ENCODE peak calls at places on chromosomes 1 and 21, in ten cellular contexts. J is pancreas, D is uterus, Z is tibial artery, C is right lobe of liver, X is heart right ventricle, O is breast epithelium, S is lower lobe of right lung, A is upper lobe of right lung, W is OCI-LY7. L is an unnamed sample. For H3K4me1, the result is how much of the 10 kb centered on the place peaks cover.

GRCh38 chr21:36699546-36700294 is 805 bp downstream of the SIM2 start:
- DNase-seq in J (peak), X (no peak), Z (no peak), D (no peak), S (no peak), W (no peak), C (no peak), O (no peak), A (peak), L (no peak)

GRCh38 chr1:59446257-59446901 is 149.5 kb downstream of the FGGY start:
- DNase-seq in D (peak), C (no peak), S (no peak), X (peak), A (no peak), W (no peak), O (no peak), Z (no peak), J (no peak), L (no peak)

GRCh38 chr1:45332346-45332720 is 5.6 kb downstream of the HPDL start:
- DNase-seq in S (no peak), A (no peak), X (no peak), Z (no peak), D (no peak), O (no peak), J (no peak), C (no peak), W (no peak), L (no peak)

GRCh38 chr1:153441238-153441755 is 19.2 kb downstream of the S100A7 start:
- DNase-seq in Z (no peak), A (no peak), C (no peak), J (no peak), O (no peak), D (no peak), X (no peak), W (no peak), S (no peak), L (no peak)

GRCh38 chr21:16870116-16870515 is 642.7 kb upstream of the CXADR start:
- DNase-seq in S (no peak), A (no peak), Z (no peak), C (no peak), X (no peak), J (no peak), W (no peak), D (no peak), O (no peak), L (no peak)

GRCh38 chr1:189149547-189150375 is 1327.9 kb downstream of the BRINP3 start:
- DNase-seq in J (peak), X (no peak), D (no peak), O (no peak), Z (no peak), S (no peak), A (peak), C (no peak), W (no peak), L (no peak)

GRCh38 chr21:35988396-35989140 is 71.8 kb downstream of the SETD4 start:
- DNase-seq in Z (no peak), X (no peak), S (no peak), A (no peak), O (no peak), D (no peak), J (no peak), C (no peak), W (no peak), L (no peak)

GRCh38 chr1:238652346-238652968 is 733.9 kb upstream of the CHRM3 start:
- DNase-seq in S (no peak), J (no peak), C (no peak), Z (no peak), W (no peak), A (no peak), X (no peak), D (no peak), O (no peak), L (no peak)

GRCh38 chr1:63813829-63814277 is 40.0 kb downstream of the ROR1 start:
- DNase-seq in S (no peak), C (no peak), O (no peak), A (no peak), J (no peak), D (peak), X (no peak), Z (no peak), W (no peak), L (no peak)

GRCh38 chr1:207798847-207799246 is 47.0 kb downstream of the CD46 start:
- DNase-seq in Z (no peak), X (no peak), W (no peak), S (no peak), D (no peak), J (no peak), O (no peak), A (no peak), C (no peak), L (no peak)

GRCh38 chr1:32231843-32232432 is 9.7 kb downstream of the EIF3I start:
- DNase-seq in W (no peak), S (no peak), J (no peak), X (no peak), A (no peak), Z (no peak), O (no peak), C (no peak), D (no peak), L (no peak)

GRCh38 chr1:152189657-152190442 is 30.8 kb upstream of the RPTN start:
- DNase-seq in J (no peak), X (peak), W (peak), O (peak), A (peak), D (peak), C (peak), S (peak), Z (peak), L (peak)

GRCh38 chr1:211114446-211114845 is 19.5 kb downstream of the KCNH1 start:
- DNase-seq in X (no peak), O (no peak), J (no peak), A (no peak), C (no peak), S (no peak), Z (no peak), D (no peak), W (no peak), L (no peak)
- TF ChIP-seq CTCF in X (no peak), O (no peak), J (no peak), A (no peak), C (no peak), S (no peak), Z (no peak), D (no peak), W (no peak), L (no peak)

DNA sequence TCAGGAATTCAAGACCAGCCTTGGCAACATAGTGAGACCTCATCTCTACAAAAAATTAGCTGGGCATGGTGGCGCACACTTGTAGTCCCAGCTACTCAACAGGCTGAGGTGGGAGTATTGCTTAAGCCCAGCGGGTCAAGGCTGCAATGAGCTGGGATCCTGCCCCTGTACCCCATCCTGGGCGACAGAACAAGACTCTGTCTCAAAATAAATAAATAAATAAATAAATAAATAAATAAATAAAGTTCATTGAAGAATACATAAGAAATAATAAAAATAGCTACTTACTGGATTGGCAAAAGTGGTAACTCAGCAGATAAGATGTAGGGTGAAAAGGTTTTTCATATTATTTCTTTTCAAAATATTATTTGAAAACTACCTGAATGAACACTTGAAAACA is 5.9 kb downstream of the CEP170 start:
- DNase-seq in A (no peak), C (no peak), O (no peak), J (no peak), S (no peak), W (no peak), Z (no peak), D (no peak), X (no peak), L (no peak)
- H3K4me1 ChIP-seq in A (under half), C (under half), O (under half), J (under half), S (half or more), W (half or more), Z (under half), D (under half), X (half or more), L (under half)

DNA sequence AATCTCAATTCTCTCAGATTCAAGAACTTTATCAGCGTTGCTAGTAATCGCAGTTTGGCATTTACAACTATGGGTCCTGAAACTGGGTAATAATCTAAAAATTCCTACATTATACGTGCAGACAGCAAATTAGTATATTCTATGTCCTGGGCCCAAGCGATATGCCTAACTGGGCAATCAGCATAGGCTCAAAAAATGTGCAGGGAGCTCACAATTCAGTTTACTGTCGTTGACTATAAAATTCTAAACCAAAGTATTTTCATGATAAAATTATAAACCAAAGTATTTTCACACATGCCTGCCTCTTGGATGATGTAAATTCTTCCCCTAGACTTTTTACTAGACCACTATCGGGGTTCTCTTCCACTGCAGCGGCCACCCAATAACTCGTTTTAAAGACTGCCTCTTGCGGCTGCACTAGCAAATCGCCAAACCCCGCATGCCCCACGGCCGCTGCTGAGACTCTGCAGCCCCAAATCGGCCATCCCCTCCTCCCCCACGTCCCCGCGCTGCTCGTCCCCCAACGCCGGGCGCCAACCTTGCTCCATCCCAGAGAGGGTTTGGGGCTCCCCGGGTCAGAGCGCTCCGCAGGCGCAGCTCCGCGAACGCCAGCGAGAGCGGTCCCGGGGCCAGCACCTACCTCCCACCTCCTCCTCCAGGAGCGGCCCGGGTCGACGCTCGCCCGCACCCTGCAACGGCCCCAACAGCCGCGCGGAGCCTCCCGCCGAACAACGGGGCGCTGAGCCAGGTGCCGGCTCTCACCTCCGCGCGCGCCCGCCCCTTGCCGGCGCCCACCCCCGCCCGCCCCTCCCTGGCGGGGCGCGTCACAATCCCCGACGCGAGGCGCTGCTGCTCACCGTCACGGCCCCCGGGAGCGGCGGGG is 506 bp downstream of the SSX2IP start:
- DNase-seq in D (peak), S (peak), A (no peak), O (peak), W (peak), X (peak), J (peak), C (peak), Z (peak), L (no peak)
- TF ChIP-seq CTCF in D (no peak), S (peak), A (peak), O (peak), W (peak), X (peak), J (no peak), C (peak), Z (peak), L (no peak)

GRCh38 chr1:44256762-44257554 is 43.7 kb downstream of the DMAP1 start:
- DNase-seq in S (no peak), Z (no peak), C (no peak), D (no peak), A (no peak), W (no peak), X (no peak), J (no peak), O (no peak), L (no peak)
- H3K4me1 ChIP-seq in S (under half), Z (under half), C (under half), D (under half), A (under half), W (under half), X (under half), J (under half), O (under half), L (under half)

DNA sequence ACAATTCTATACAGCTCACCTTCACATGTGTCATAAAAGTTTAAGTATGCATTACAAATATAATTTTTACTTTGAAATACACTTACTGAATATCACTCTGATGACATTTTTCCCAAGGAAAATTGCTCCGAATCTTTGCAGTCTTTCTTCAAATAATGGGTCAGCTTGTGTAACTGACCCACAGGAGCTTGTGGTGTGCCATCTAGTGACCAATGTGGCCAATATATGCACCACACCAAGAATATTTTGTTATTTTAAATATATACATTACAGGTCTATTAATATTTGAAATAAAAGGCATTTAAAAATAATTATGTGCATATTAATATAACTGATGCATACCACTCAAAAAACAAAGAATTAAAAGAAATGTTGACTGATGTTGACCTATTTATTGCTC is 271.4 kb downstream of the TBX15 start:
- DNase-seq in X (no peak), D (no peak), W (no peak), A (no peak), C (no peak), Z (no peak), S (no peak), O (no peak), J (no peak), L (no peak)
- TF ChIP-seq CTCF in X (peak), D (no peak), W (no peak), A (no peak), C (peak), Z (no peak), S (no peak), O (no peak), J (peak), L (no peak)

GRCh38 chr1:56506314-56506743 is 73.0 kb downstream of the PLPP3 start:
- DNase-seq in Z (no peak), S (no peak), O (no peak), J (no peak), W (no peak), D (peak), A (peak), C (peak), X (no peak), L (no peak)
- H3K4me1 ChIP-seq in Z (under half), S (half or more), O (under half), J (under half), W (under half), D (under half), A (half or more), C (under half), X (half or more), L (under half)

DNA sequence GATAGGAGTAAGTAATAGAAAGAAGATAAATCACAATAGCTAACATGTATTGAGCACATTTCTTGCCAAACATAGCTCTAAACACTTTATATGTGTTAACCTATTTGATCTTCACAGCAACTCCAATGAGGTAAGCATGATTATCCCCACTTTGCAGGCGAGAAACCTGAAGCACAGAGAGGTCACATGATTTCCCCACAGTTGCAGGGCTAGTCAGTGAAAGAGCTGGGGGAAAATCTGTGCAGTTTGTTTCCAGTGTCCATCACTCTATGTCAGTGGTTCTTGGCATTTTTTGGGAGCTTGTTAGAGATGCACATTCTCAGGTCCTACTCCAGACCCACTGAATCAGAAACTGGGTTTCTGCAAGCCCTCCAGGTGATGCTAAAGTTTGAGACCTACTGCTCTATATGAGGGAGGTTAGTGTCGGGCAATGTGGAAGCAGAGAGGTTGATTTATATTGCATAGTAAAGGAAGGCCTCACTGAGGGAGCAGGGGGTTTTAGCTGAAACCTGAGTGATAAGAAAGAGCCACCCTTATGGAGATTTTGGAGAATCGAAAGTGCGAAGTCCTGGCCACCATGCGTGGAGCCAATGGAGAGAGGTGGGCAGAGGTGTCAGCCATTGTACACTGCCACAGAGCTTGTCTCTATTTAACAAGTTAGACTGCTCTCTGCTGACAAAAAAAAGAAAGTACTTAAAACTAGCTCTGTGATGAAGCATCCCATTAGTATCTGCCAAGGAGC is 20.9 kb downstream of the MCOLN3 start:
- DNase-seq in O (no peak), A (no peak), Z (no peak), J (no peak), S (no peak), D (no peak), X (no peak), C (no peak), W (peak), L (no peak)
- TF ChIP-seq CTCF in O (no peak), A (peak), Z (peak), J (no peak), S (no peak), D (no peak), X (no peak), C (peak), W (peak), L (peak)

GRCh38 chr1:41773144-41773571 is 145.6 kb downstream of the HIVEP3 start:
- DNase-seq in C (no peak), X (no peak), Z (peak), A (no peak), D (no peak), W (no peak), S (no peak), O (peak), J (no peak), L (no peak)

GRCh38 chr1:41773842-41774241 is 144.9 kb downstream of the HIVEP3 start:
- DNase-seq in W (no peak), J (no peak), C (no peak), X (no peak), Z (no peak), A (no peak), D (no peak), O (no peak), S (no peak), L (no peak)

GRCh38 chr1:41774486-41774990 is 144.2 kb downstream of the HIVEP3 start:
- DNase-seq in D (no peak), S (no peak), O (no peak), J (no peak), A (no peak), C (no peak), Z (no peak), X (no peak), W (no peak), L (no peak)

GRCh38 chr1:41776896-41777431 is 141.8 kb downstream of the HIVEP3 start:
- DNase-seq in X (no peak), S (peak), C (peak), A (peak), Z (no peak), D (no peak), O (peak), J (peak), W (no peak), L (no peak)

DNA sequence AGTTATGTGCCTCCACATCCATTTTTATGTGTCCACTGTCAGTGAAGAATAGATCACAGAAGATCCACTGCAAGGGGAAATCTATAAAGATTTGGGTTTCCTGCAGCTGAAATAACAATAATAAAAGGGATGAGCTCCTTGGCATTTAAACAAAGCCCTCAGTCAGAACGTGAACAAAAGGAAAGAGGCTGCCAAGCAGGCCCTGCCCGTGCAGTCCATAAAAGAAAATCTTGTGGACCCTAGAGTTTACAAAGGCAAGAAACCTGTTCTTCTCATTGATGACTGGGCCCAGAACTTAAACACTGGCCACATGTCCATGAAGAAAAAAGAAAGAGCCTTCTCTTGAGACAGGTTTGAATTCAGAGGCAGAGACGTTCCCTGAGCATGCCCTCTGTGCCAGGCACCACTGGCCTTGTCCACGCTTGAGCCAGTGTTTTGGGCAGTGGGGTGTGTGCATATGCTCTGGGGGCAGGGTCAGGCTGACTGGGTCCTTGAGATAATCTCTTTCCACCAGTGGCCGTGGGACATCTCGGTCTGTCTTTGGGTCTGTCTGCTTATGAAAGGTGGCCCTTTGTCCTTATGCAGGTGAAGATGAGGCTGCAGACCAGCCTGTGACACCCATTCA is 142.6 kb downstream of the HIVEP3 start:
- DNase-seq in W (no peak), Z (no peak), O (no peak), C (no peak), J (no peak), X (no peak), S (no peak), D (no peak), A (no peak), L (no peak)
- H3K4me1 ChIP-seq in W (under half), Z (under half), O (under half), C (under half), J (under half), X (under half), S (under half), D (under half), A (under half), L (under half)

GRCh38 chr1:111990878-111991760 is 1.7 kb upstream of the KCND3 start:
- DNase-seq in C (peak), A (peak), X (peak), Z (peak), S (peak), O (peak), J (peak), D (peak), W (peak), L (no peak)
- TF ChIP-seq CTCF in C (peak), A (peak), X (peak), Z (peak), S (peak), O (peak), J (peak), D (no peak), W (peak), L (no peak)